ENCODE peak calls at places on chromosome 13, in nine cellular contexts. One of them, this sample, is unnamed.

GRCh38 chr13:107824636-107825035 is 390.7 kb downstream of the LIG4 start:
- DNase-seq in GM10248: no peak
- DNase-seq in amniotic stem cell: no peak
- DNase-seq in CD4-positive, alpha-beta memory T cell: no peak
- DNase-seq in AG04450: no peak
- DNase-seq in stimulated activated CD8-positive, alpha-beta memory T cell treated with anti-CD3 and anti-CD28 coated beads, Interleukin-4, amount 100 ng/mL, for 24 hours: no peak
- DNase-seq in nephron progenitor cell: no peak
- DNase-seq in NCI-H69: no peak
- DNase-seq in BE2C: no peak
- DNase-seq in this sample: no peak

GRCh38 chr13:97067342-97067895 is 73.1 kb upstream of the OXGR1 start:
- DNase-seq in NCI-H69: peak
- DNase-seq in stimulated activated CD8-positive, alpha-beta memory T cell treated with anti-CD3 and anti-CD28 coated beads, Interleukin-4, amount 100 ng/mL, for 24 hours: no peak
- DNase-seq in nephron progenitor cell: no peak
- DNase-seq in AG04450: no peak
- DNase-seq in GM10248: no peak
- DNase-seq in CD4-positive, alpha-beta memory T cell: no peak
- DNase-seq in amniotic stem cell: no peak
- DNase-seq in BE2C: no peak
- DNase-seq in this sample: no peak

GRCh38 chr13:113405481-113406300 is 41.8 kb upstream of the GRTP1 start:
- DNase-seq in GM10248: no peak
- DNase-seq in nephron progenitor cell: no peak
- DNase-seq in CD4-positive, alpha-beta memory T cell: no peak
- DNase-seq in stimulated activated CD8-positive, alpha-beta memory T cell treated with anti-CD3 and anti-CD28 coated beads, Interleukin-4, amount 100 ng/mL, for 24 hours: no peak
- DNase-seq in BE2C: no peak
- DNase-seq in NCI-H69: peak
- DNase-seq in AG04450: no peak
- DNase-seq in amniotic stem cell: no peak
- DNase-seq in this sample: no peak

GRCh38 chr13:43006893-43007631 is 15.0 kb upstream of the EPSTI1 start:
- DNase-seq in GM10248: no peak
- DNase-seq in CD4-positive, alpha-beta memory T cell: no peak
- DNase-seq in nephron progenitor cell: no peak
- DNase-seq in BE2C: no peak
- DNase-seq in AG04450: no peak
- DNase-seq in stimulated activated CD8-positive, alpha-beta memory T cell treated with anti-CD3 and anti-CD28 coated beads, Interleukin-4, amount 100 ng/mL, for 24 hours: no peak
- DNase-seq in NCI-H69: no peak
- DNase-seq in amniotic stem cell: no peak
- DNase-seq in this sample: no peak

GRCh38 chr13:30676672-30677071 is 58.7 kb upstream of the ALOX5AP start:
- DNase-seq in nephron progenitor cell: no peak
- DNase-seq in amniotic stem cell: no peak
- DNase-seq in NCI-H69: peak
- DNase-seq in AG04450: no peak
- DNase-seq in GM10248: no peak
- DNase-seq in stimulated activated CD8-positive, alpha-beta memory T cell treated with anti-CD3 and anti-CD28 coated beads, Interleukin-4, amount 100 ng/mL, for 24 hours: no peak
- DNase-seq in BE2C: no peak
- DNase-seq in CD4-positive, alpha-beta memory T cell: no peak
- DNase-seq in this sample: no peak

GRCh38 chr13:74187564-74187963 is 53.4 kb upstream of the KLF12 start:
- DNase-seq in NCI-H69: peak
- DNase-seq in BE2C: no peak
- DNase-seq in nephron progenitor cell: no peak
- DNase-seq in AG04450: no peak
- DNase-seq in stimulated activated CD8-positive, alpha-beta memory T cell treated with anti-CD3 and anti-CD28 coated beads, Interleukin-4, amount 100 ng/mL, for 24 hours: no peak
- DNase-seq in amniotic stem cell: no peak
- DNase-seq in GM10248: no peak
- DNase-seq in CD4-positive, alpha-beta memory T cell: no peak
- DNase-seq in this sample: no peak

GRCh38 chr13:33775339-33776108 is 42.4 kb upstream of the RFC3 start:
- DNase-seq in GM10248: no peak
- DNase-seq in BE2C: no peak
- DNase-seq in nephron progenitor cell: no peak
- DNase-seq in amniotic stem cell: no peak
- DNase-seq in stimulated activated CD8-positive, alpha-beta memory T cell treated with anti-CD3 and anti-CD28 coated beads, Interleukin-4, amount 100 ng/mL, for 24 hours: no peak
- DNase-seq in AG04450: no peak
- DNase-seq in NCI-H69: peak
- DNase-seq in CD4-positive, alpha-beta memory T cell: no peak
- DNase-seq in this sample: no peak

GRCh38 chr13:47904239-47904638 is 96.8 kb downstream of the SUCLA2 start:
- DNase-seq in CD4-positive, alpha-beta memory T cell: no peak
- DNase-seq in BE2C: no peak
- DNase-seq in stimulated activated CD8-positive, alpha-beta memory T cell treated with anti-CD3 and anti-CD28 coated beads, Interleukin-4, amount 100 ng/mL, for 24 hours: no peak
- DNase-seq in GM10248: no peak
- DNase-seq in AG04450: no peak
- DNase-seq in nephron progenitor cell: no peak
- DNase-seq in amniotic stem cell: no peak
- DNase-seq in NCI-H69: no peak
- DNase-seq in this sample: no peak

GRCh38 chr13:109666656-109667448 is 119.5 kb downstream of the IRS2 start:
- DNase-seq in stimulated activated CD8-positive, alpha-beta memory T cell treated with anti-CD3 and anti-CD28 coated beads, Interleukin-4, amount 100 ng/mL, for 24 hours: no peak
- DNase-seq in NCI-H69: no peak
- DNase-seq in nephron progenitor cell: no peak
- DNase-seq in amniotic stem cell: no peak
- DNase-seq in GM10248: no peak
- DNase-seq in AG04450: no peak
- DNase-seq in BE2C: peak
- DNase-seq in CD4-positive, alpha-beta memory T cell: no peak
- DNase-seq in this sample: no peak

GRCh38 chr13:109271061-109271460 is 515.3 kb downstream of the IRS2 start:
- DNase-seq in CD4-positive, alpha-beta memory T cell: no peak
- DNase-seq in nephron progenitor cell: no peak
- DNase-seq in stimulated activated CD8-positive, alpha-beta memory T cell treated with anti-CD3 and anti-CD28 coated beads, Interleukin-4, amount 100 ng/mL, for 24 hours: no peak
- DNase-seq in amniotic stem cell: no peak
- DNase-seq in NCI-H69: no peak
- DNase-seq in AG04450: no peak
- DNase-seq in GM10248: no peak
- DNase-seq in BE2C: no peak
- DNase-seq in this sample: no peak

GRCh38 chr13:112326821-112327370 is 49.3 kb upstream of the SPACA7 start:
- DNase-seq in nephron progenitor cell: no peak
- DNase-seq in NCI-H69: no peak
- DNase-seq in stimulated activated CD8-positive, alpha-beta memory T cell treated with anti-CD3 and anti-CD28 coated beads, Interleukin-4, amount 100 ng/mL, for 24 hours: no peak
- DNase-seq in GM10248: no peak
- DNase-seq in CD4-positive, alpha-beta memory T cell: no peak
- DNase-seq in AG04450: no peak
- DNase-seq in amniotic stem cell: no peak
- DNase-seq in BE2C: no peak
- DNase-seq in this sample: no peak

GRCh38 chr13:21061077-21061945 is at the start of gene LATS2:
- DNase-seq in CD4-positive, alpha-beta memory T cell: peak
- DNase-seq in AG04450: peak
- DNase-seq in BE2C: peak
- DNase-seq in amniotic stem cell: peak
- DNase-seq in nephron progenitor cell: peak
- DNase-seq in GM10248: peak
- DNase-seq in NCI-H69: peak
- DNase-seq in stimulated activated CD8-positive, alpha-beta memory T cell treated with anti-CD3 and anti-CD28 coated beads, Interleukin-4, amount 100 ng/mL, for 24 hours: peak
- DNase-seq in this sample: peak

GRCh38 chr13:66660013-66660804 is 569.9 kb downstream of the PCDH9 start:
- DNase-seq in stimulated activated CD8-positive, alpha-beta memory T cell treated with anti-CD3 and anti-CD28 coated beads, Interleukin-4, amount 100 ng/mL, for 24 hours: no peak
- DNase-seq in BE2C: no peak
- DNase-seq in GM10248: peak
- DNase-seq in NCI-H69: peak
- DNase-seq in amniotic stem cell: peak
- DNase-seq in CD4-positive, alpha-beta memory T cell: no peak
- DNase-seq in AG04450: no peak
- DNase-seq in nephron progenitor cell: no peak
- DNase-seq in this sample: no peak

GRCh38 chr13:94660695-94661324 is 51.5 kb downstream of the SOX21 start:
- DNase-seq in BE2C: no peak
- DNase-seq in amniotic stem cell: peak
- DNase-seq in NCI-H69: peak
- DNase-seq in CD4-positive, alpha-beta memory T cell: no peak
- DNase-seq in stimulated activated CD8-positive, alpha-beta memory T cell treated with anti-CD3 and anti-CD28 coated beads, Interleukin-4, amount 100 ng/mL, for 24 hours: no peak
- DNase-seq in AG04450: no peak
- DNase-seq in GM10248: no peak
- DNase-seq in nephron progenitor cell: no peak
- DNase-seq in this sample: no peak

GRCh38 chr13:27128825-27129627 is 42.6 kb downstream of the USP12 start:
- DNase-seq in amniotic stem cell: no peak
- DNase-seq in GM10248: no peak
- DNase-seq in stimulated activated CD8-positive, alpha-beta memory T cell treated with anti-CD3 and anti-CD28 coated beads, Interleukin-4, amount 100 ng/mL, for 24 hours: no peak
- DNase-seq in nephron progenitor cell: no peak
- DNase-seq in CD4-positive, alpha-beta memory T cell: no peak
- DNase-seq in NCI-H69: no peak
- DNase-seq in BE2C: no peak
- DNase-seq in AG04450: no peak
- DNase-seq in this sample: no peak

GRCh38 chr13:112097770-112098169 is 30.8 kb downstream of the SOX1 start:
- DNase-seq in NCI-H69: no peak
- DNase-seq in nephron progenitor cell: no peak
- DNase-seq in amniotic stem cell: no peak
- DNase-seq in BE2C: no peak
- DNase-seq in stimulated activated CD8-positive, alpha-beta memory T cell treated with anti-CD3 and anti-CD28 coated beads, Interleukin-4, amount 100 ng/mL, for 24 hours: no peak
- DNase-seq in GM10248: no peak
- DNase-seq in AG04450: no peak
- DNase-seq in CD4-positive, alpha-beta memory T cell: no peak
- DNase-seq in this sample: no peak

GRCh38 chr13:67742478-67742877 is 512.3 kb upstream of the PCDH9 start:
- DNase-seq in AG04450: no peak
- DNase-seq in nephron progenitor cell: no peak
- DNase-seq in CD4-positive, alpha-beta memory T cell: no peak
- DNase-seq in BE2C: no peak
- DNase-seq in stimulated activated CD8-positive, alpha-beta memory T cell treated with anti-CD3 and anti-CD28 coated beads, Interleukin-4, amount 100 ng/mL, for 24 hours: no peak
- DNase-seq in amniotic stem cell: no peak
- DNase-seq in NCI-H69: no peak
- DNase-seq in GM10248: no peak
- DNase-seq in this sample: no peak

GRCh38 chr13:99496322-99497142 is 4.7 kb upstream of the TM9SF2 start:
- DNase-seq in stimulated activated CD8-positive, alpha-beta memory T cell treated with anti-CD3 and anti-CD28 coated beads, Interleukin-4, amount 100 ng/mL, for 24 hours: no peak
- DNase-seq in AG04450: no peak
- DNase-seq in GM10248: no peak
- DNase-seq in nephron progenitor cell: no peak
- DNase-seq in amniotic stem cell: no peak
- DNase-seq in BE2C: peak
- DNase-seq in NCI-H69: no peak
- DNase-seq in CD4-positive, alpha-beta memory T cell: peak
- DNase-seq in this sample: no peak

GRCh38 chr13:37058801-37059135 is 720 bp downstream of the SUPT20H start:
- DNase-seq in BE2C: peak
- DNase-seq in nephron progenitor cell: peak
- DNase-seq in CD4-positive, alpha-beta memory T cell: no peak
- DNase-seq in NCI-H69: peak
- DNase-seq in amniotic stem cell: no peak
- DNase-seq in GM10248: no peak
- DNase-seq in stimulated activated CD8-positive, alpha-beta memory T cell treated with anti-CD3 and anti-CD28 coated beads, Interleukin-4, amount 100 ng/mL, for 24 hours: no peak
- DNase-seq in AG04450: no peak
- DNase-seq in this sample: no peak

GRCh38 chr13:108777421-108778420 is 148.3 kb downstream of the MYO16 start:
- DNase-seq in nephron progenitor cell: peak
- DNase-seq in NCI-H69: no peak
- DNase-seq in BE2C: no peak
- DNase-seq in stimulated activated CD8-positive, alpha-beta memory T cell treated with anti-CD3 and anti-CD28 coated beads, Interleukin-4, amount 100 ng/mL, for 24 hours: no peak
- DNase-seq in amniotic stem cell: no peak
- DNase-seq in CD4-positive, alpha-beta memory T cell: no peak
- DNase-seq in GM10248: no peak
- DNase-seq in AG04450: peak
- DNase-seq in this sample: no peak

GRCh38 chr13:74406439-74406838 is 272.2 kb upstream of the KLF12 start:
- DNase-seq in AG04450: no peak
- DNase-seq in GM10248: no peak
- DNase-seq in stimulated activated CD8-positive, alpha-beta memory T cell treated with anti-CD3 and anti-CD28 coated beads, Interleukin-4, amount 100 ng/mL, for 24 hours: no peak
- DNase-seq in NCI-H69: no peak
- DNase-seq in nephron progenitor cell: no peak
- DNase-seq in amniotic stem cell: no peak
- DNase-seq in CD4-positive, alpha-beta memory T cell: no peak
- DNase-seq in BE2C: no peak
- DNase-seq in this sample: no peak

GRCh38 chr13:97254809-97255208 is 32.7 kb downstream of the MBNL2 start:
- DNase-seq in BE2C: no peak
- DNase-seq in NCI-H69: peak
- DNase-seq in stimulated activated CD8-positive, alpha-beta memory T cell treated with anti-CD3 and anti-CD28 coated beads, Interleukin-4, amount 100 ng/mL, for 24 hours: no peak
- DNase-seq in CD4-positive, alpha-beta memory T cell: no peak
- DNase-seq in amniotic stem cell: no peak
- DNase-seq in nephron progenitor cell: no peak
- DNase-seq in GM10248: no peak
- DNase-seq in AG04450: no peak
- DNase-seq in this sample: no peak

GRCh38 chr13:57632276-57633140 is 964 bp downstream of the PCDH17 start:
- DNase-seq in nephron progenitor cell: peak
- DNase-seq in CD4-positive, alpha-beta memory T cell: no peak
- DNase-seq in amniotic stem cell: no peak
- DNase-seq in BE2C: peak
- DNase-seq in NCI-H69: no peak
- DNase-seq in stimulated activated CD8-positive, alpha-beta memory T cell treated with anti-CD3 and anti-CD28 coated beads, Interleukin-4, amount 100 ng/mL, for 24 hours: no peak
- DNase-seq in GM10248: no peak
- DNase-seq in AG04450: no peak
- DNase-seq in this sample: no peak

GRCh38 chr13:31204592-31204991 is 4.8 kb downstream of the B3GLCT start:
- DNase-seq in amniotic stem cell: no peak
- DNase-seq in CD4-positive, alpha-beta memory T cell: no peak
- DNase-seq in AG04450: no peak
- DNase-seq in BE2C: peak
- DNase-seq in nephron progenitor cell: no peak
- DNase-seq in GM10248: no peak
- DNase-seq in NCI-H69: peak
- DNase-seq in stimulated activated CD8-positive, alpha-beta memory T cell treated with anti-CD3 and anti-CD28 coated beads, Interleukin-4, amount 100 ng/mL, for 24 hours: no peak
- DNase-seq in this sample: no peak

GRCh38 chr13:110428281-110428680 is 121.2 kb downstream of the COL4A2 start:
- DNase-seq in nephron progenitor cell: no peak
- DNase-seq in BE2C: no peak
- DNase-seq in AG04450: no peak
- DNase-seq in CD4-positive, alpha-beta memory T cell: no peak
- DNase-seq in amniotic stem cell: no peak
- DNase-seq in NCI-H69: no peak
- DNase-seq in GM10248: no peak
- DNase-seq in stimulated activated CD8-positive, alpha-beta memory T cell treated with anti-CD3 and anti-CD28 coated beads, Interleukin-4, amount 100 ng/mL, for 24 hours: no peak
- DNase-seq in this sample: no peak

GRCh38 chr13:98032168-98032567 is 78.7 kb downstream of the IPO5 start:
- DNase-seq in amniotic stem cell: no peak
- DNase-seq in AG04450: no peak
- DNase-seq in GM10248: no peak
- DNase-seq in stimulated activated CD8-positive, alpha-beta memory T cell treated with anti-CD3 and anti-CD28 coated beads, Interleukin-4, amount 100 ng/mL, for 24 hours: no peak
- DNase-seq in CD4-positive, alpha-beta memory T cell: no peak
- DNase-seq in BE2C: no peak
- DNase-seq in NCI-H69: no peak
- DNase-seq in nephron progenitor cell: no peak
- DNase-seq in this sample: no peak

GRCh38 chr13:44822291-44822690 is 167.0 kb downstream of the NUFIP1 start:
- DNase-seq in BE2C: no peak
- DNase-seq in AG04450: no peak
- DNase-seq in amniotic stem cell: no peak
- DNase-seq in nephron progenitor cell: no peak
- DNase-seq in NCI-H69: no peak
- DNase-seq in stimulated activated CD8-positive, alpha-beta memory T cell treated with anti-CD3 and anti-CD28 coated beads, Interleukin-4, amount 100 ng/mL, for 24 hours: no peak
- DNase-seq in CD4-positive, alpha-beta memory T cell: no peak
- DNase-seq in GM10248: no peak
- DNase-seq in this sample: no peak